ENCODE peak calls at places on chromosome 10, in five cellular contexts. A, I, Y, J and X are unnamed samples. For H3K4me1, the result is how much of the 10 kb centered on the place peaks cover.

GRCh38 chr10:61974611-61975010 is 73.1 kb downstream of the ARID5B start:
- DNase-seq in A (peak), I (peak), Y (peak), J (peak), X (peak)

GRCh38 chr10:122939819-122940543 is 14.0 kb downstream of the C10orf88 start:
- DNase-seq in A (no peak), I (no peak), Y (peak), J (no peak), X (no peak)

GRCh38 chr10:97065128-97065527 is 120.6 kb downstream of the SLIT1 start:
- DNase-seq in A (no peak), I (no peak), Y (no peak), J (no peak), X (no peak)

GRCh38 chr10:83476211-83476610 is 663.1 kb upstream of the GHITM start:
- DNase-seq in A (no peak), I (no peak), Y (peak), J (no peak), X (no peak)

GRCh38 chr10:64091889-64092288 is 570.7 kb downstream of the REEP3 start:
- DNase-seq in A (no peak), I (no peak), Y (no peak), J (no peak), X (no peak)

GRCh38 chr10:48885376-48885775 is 54.3 kb downstream of the LRRC18 start:
- DNase-seq in A (no peak), I (no peak), Y (peak), J (no peak), X (no peak)

GRCh38 chr10:30445716-30446115 is 11.7 kb downstream of the MAP3K8 start:
- DNase-seq in A (no peak), I (no peak), Y (peak), J (no peak), X (no peak)

GRCh38 chr10:69359089-69360025 is 57.4 kb downstream of the TACR2 start:
- DNase-seq in A (no peak), I (no peak), Y (no peak), J (no peak), X (no peak)

GRCh38 chr10:87519582-87519981 is 14.9 kb downstream of the MINPP1 start:
- DNase-seq in A (no peak), I (no peak), Y (no peak), J (no peak), X (no peak)

GRCh38 chr10:10364916-10365315 is 652.8 kb upstream of the CELF2 start:
- DNase-seq in A (no peak), I (no peak), Y (no peak), J (no peak), X (no peak)

GRCh38 chr10:36555036-36555435 is 570.4 kb upstream of the ANKRD30A start:
- DNase-seq in A (no peak), I (no peak), Y (no peak), J (no peak), X (no peak)

GRCh38 chr10:78292250-78292986 is 258.8 kb downstream of the RPS24 start:
- DNase-seq in A (no peak), I (no peak), Y (no peak), J (no peak), X (no peak)

GRCh38 chr10:51705774-51706173 is 6.4 kb upstream of the CSTF2T start:
- DNase-seq in A (no peak), I (no peak), Y (no peak), J (no peak), X (no peak)

GRCh38 chr10:44725404-44725803 is 185.7 kb upstream of the TMEM72 start:
- DNase-seq in A (no peak), I (no peak), Y (peak), J (no peak), X (no peak)

GRCh38 chr10:5574642-5575131 is 49.9 kb downstream of the CALML3 start:
- DNase-seq in A (no peak), I (no peak), Y (no peak), J (no peak), X (no peak)

GRCh38 chr10:32384185-32384584 is 37.2 kb upstream of the EPC1 start:
- DNase-seq in A (no peak), I (no peak), Y (no peak), J (no peak), X (no peak)

GRCh38 chr10:6327906-6328707 is 125.4 kb downstream of the PFKFB3 start:
- DNase-seq in A (no peak), I (no peak), Y (no peak), J (no peak), X (no peak)

DNA sequence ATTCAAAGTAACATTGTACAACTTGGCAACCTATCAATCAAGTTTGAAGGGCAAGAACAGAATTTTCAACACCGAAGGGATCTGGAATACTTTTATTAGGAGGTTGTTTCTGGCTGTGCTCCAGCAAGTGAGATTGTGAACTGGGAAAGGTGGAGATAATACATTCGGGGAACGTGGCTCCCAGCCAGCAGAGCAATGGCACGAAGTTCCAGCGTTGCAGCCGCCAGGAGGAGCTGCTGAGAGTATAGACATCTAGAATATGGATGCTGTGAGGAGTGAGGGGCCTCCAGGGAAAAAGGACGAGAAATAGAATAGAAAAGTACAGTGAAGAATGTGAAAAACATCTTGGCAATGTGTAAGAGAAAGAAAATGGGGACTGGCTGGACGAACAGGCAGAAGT is 69.5 kb downstream of the TCERG1L start:
- DNase-seq in A (no peak), I (no peak), Y (no peak), J (no peak), X (no peak)
- TF ChIP-seq CTCF in A (no peak), I (no peak), Y (no peak), J (peak), X (no peak)

GRCh38 chr10:124650263-124650662 is 93.9 kb downstream of the FAM53B start:
- DNase-seq in A (no peak), I (no peak), Y (no peak), J (no peak), X (no peak)
- H3K4me1 ChIP-seq in A (half or more), I (half or more), Y (under half), J (half or more), X (under half)

DNA sequence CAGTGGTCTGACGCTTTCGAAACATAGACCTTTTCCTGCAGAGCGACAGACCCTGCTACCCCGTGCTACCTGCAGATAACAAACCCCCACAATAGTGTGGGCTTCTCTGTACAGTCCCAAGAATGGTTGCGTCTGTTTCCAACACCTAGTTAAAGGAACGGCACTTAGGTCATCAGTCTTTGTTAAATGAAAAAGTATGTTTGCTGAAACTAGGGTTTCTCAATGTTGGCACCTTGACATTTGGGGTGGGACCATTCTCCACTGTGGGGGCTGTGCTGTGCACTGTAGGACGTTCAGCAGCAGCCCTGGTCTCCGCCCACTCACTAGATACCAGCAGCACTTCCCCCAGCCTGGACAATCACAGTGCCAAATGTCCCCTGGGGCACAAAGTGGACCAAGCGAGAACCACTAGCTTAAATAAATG is 13.7 kb downstream of the TECTB start:
- DNase-seq in A (no peak), I (no peak), Y (no peak), J (no peak), X (no peak)
- H3K4me3 ChIP-seq in A (no peak), I (no peak), Y (no peak), J (no peak), X (no peak)

GRCh38 chr10:43420369-43421200 is 11.6 kb upstream of the HNRNPF start:
- DNase-seq in A (peak), I (peak), Y (peak), J (peak), X (peak)
- TF ChIP-seq CTCF in A (no peak), I (no peak), Y (peak), J (no peak), X (no peak)